ENCODE peak calls at places on chromosomes 7 and 10, in ten cellular contexts. X is heart left ventricle; S is activated naive CD4-positive, alpha-beta T cell; U is NB4; L is ecto neural progenitor cell; E is SW 1271; C is CD8-positive, alpha-beta T cell; M is choroid plexus epithelial cell; R is HFF-Myc; I is mucosa of gallbladder. N is an unnamed sample.

GRCh38 chr10:117609095-117609821 is 66.7 kb downstream of the EMX2 start:
- DNase-seq in X (peak), S (no peak), U (no peak), L (no peak), E (peak), C (no peak), M (peak), R (no peak), I (peak), N (no peak)

GRCh38 chr7:2939193-2939885 is 95.2 kb upstream of the GNA12 start:
- DNase-seq in X (no peak), S (no peak), U (peak), L (peak), E (no peak), C (no peak), M (no peak), R (no peak), I (no peak), N (no peak)

GRCh38 chr7:38632411-38632810 is 1.2 kb upstream of the AMPH start:
- DNase-seq in X (no peak), S (no peak), U (no peak), L (no peak), E (no peak), C (no peak), M (no peak), R (no peak), I (no peak), N (no peak)

GRCh38 chr10:85620807-85621206 is 745.8 kb downstream of the GRID1 start:
- DNase-seq in X (no peak), S (no peak), U (no peak), L (no peak), E (no peak), C (peak), M (no peak), R (no peak), I (no peak), N (no peak)

GRCh38 chr7:115135111-115135510 is 213.2 kb downstream of the MDFIC start:
- DNase-seq in X (no peak), S (no peak), U (no peak), L (no peak), E (no peak), C (no peak), M (peak), R (no peak), I (no peak), N (no peak)

GRCh38 chr7:877312-878232 is 1.2 kb downstream of the GET4 start:
- DNase-seq in X (no peak), S (no peak), U (peak), L (no peak), E (no peak), C (no peak), M (no peak), R (no peak), I (no peak), N (no peak)

GRCh38 chr7:151745090-151745638 is 131.8 kb downstream of the PRKAG2 start:
- DNase-seq in X (peak), S (no peak), U (peak), L (no peak), E (peak), C (no peak), M (peak), R (no peak), I (peak), N (peak)

GRCh38 chr7:139995034-139995915 is 67.5 kb downstream of the PARP12 start:
- DNase-seq in X (peak), S (no peak), U (no peak), L (no peak), E (no peak), C (no peak), M (peak), R (no peak), I (peak), N (no peak)

N was measured in natural killer cell treated with Interleukin-12 subunit alpha and Interleukin-12 subunit beta and Interleukin-15 and Interleukin-18, amount 100 ng/mL, for 72 hours.